ENCODE peak calls at places on chromosomes 2 and 18, in six cellular contexts. F is psoas muscle; A is CD4-positive, CD25-positive, alpha-beta regulatory T cell; C is Peyer's patch; Y is SK-N-MC; U is brain microvascular endothelial cell. L is an unnamed sample.
A peak's percentile ranks its signal among the peaks of the same experiment; 100 is the strongest.

GRCh38 chr2:173239644-173240043 is 115.0 kb upstream of the CDCA7 start:
- DNase-seq in F (no peak), A (no peak), C (no peak), Y (no peak), U (peak; percentile 12), L (no peak)

GRCh38 chr2:230319211-230319862 is 7.7 kb upstream of the SP140L start:
- DNase-seq in F (no peak), A (peak; percentile 89), C (peak; percentile 87), Y (no peak), U (no peak), L (no peak)

GRCh38 chr2:6927186-6927585 is 10.0 kb downstream of the RNF144A start:
- DNase-seq in F (no peak), A (no peak), C (no peak), Y (no peak), U (no peak), L (no peak)

GRCh38 chr2:220188031-220188430 is 560.6 kb downstream of the SLC4A3 start:
- DNase-seq in F (no peak), A (no peak), C (no peak), Y (no peak), U (peak; percentile 57), L (no peak)

GRCh38 chr2:45435316-45435715 is 175.8 kb downstream of the SRBD1 start:
- DNase-seq in F (no peak), A (no peak), C (no peak), Y (no peak), U (peak; percentile 86), L (no peak)

GRCh38 chr18:26450989-26451682 is 97.2 kb downstream of the KCTD1 start:
- DNase-seq in F (no peak), A (no peak), C (no peak), Y (no peak), U (no peak), L (no peak)

GRCh38 chr2:200525551-200525881 is 491 bp upstream of the SGO2 start:
- DNase-seq in F (no peak), A (no peak), C (no peak), Y (no peak), U (no peak), L (no peak)

GRCh38 chr2:173353556-173353955 is 1.1 kb upstream of the CDCA7 start:
- DNase-seq in F (no peak), A (no peak), C (no peak), Y (no peak), U (no peak), L (no peak)

GRCh38 chr2:33513480-33513879 is 37.0 kb downstream of the RASGRP3 start:
- DNase-seq in F (no peak), A (no peak), C (no peak), Y (no peak), U (no peak), L (no peak)

GRCh38 chr2:145423809-145424208 is 903.9 kb upstream of the ZEB2 start:
- DNase-seq in F (no peak), A (no peak), C (no peak), Y (no peak), U (no peak), L (no peak)

GRCh38 chr2:241575624-241576292 is 17.2 kb downstream of the BOK start:
- DNase-seq in F (peak; percentile 4), A (no peak), C (no peak), Y (no peak), U (no peak), L (no peak)

GRCh38 chr2:85915606-85916303 is 27.0 kb upstream of the ST3GAL5 start:
- DNase-seq in F (no peak), A (no peak), C (no peak), Y (no peak), U (no peak), L (no peak)

GRCh38 chr2:147311058-147311429 is 533.8 kb upstream of the ACVR2A start:
- DNase-seq in F (no peak), A (no peak), C (peak; percentile 49), Y (no peak), U (no peak), L (no peak)

GRCh38 chr2:22904126-22904684 is 480.8 kb upstream of the KLHL29 start:
- DNase-seq in F (peak; percentile 50), A (no peak), C (peak; percentile 54), Y (peak; percentile 1), U (peak; percentile 2), L (peak; percentile 22)

GRCh38 chr2:213098612-213099011 is 52.8 kb downstream of the IKZF2 start:
- DNase-seq in F (no peak), A (no peak), C (no peak), Y (no peak), U (no peak), L (no peak)

GRCh38 chr2:118374974-118375745 is 286.9 kb downstream of the INSIG2 start:
- DNase-seq in F (no peak), A (no peak), C (no peak), Y (no peak), U (no peak), L (no peak)

GRCh38 chr18:38025433-38026038 is 459.9 kb upstream of the CELF4 start:
- DNase-seq in F (no peak), A (no peak), C (no peak), Y (no peak), U (peak; percentile 18), L (no peak)

GRCh38 chr2:45626387-45627010 is 15.4 kb upstream of the SRBD1 start:
- DNase-seq in F (no peak), A (no peak), C (no peak), Y (no peak), U (no peak), L (no peak)

GRCh38 chr2:16664052-16664731 is 1.4 kb downstream of the CYRIA start:
- DNase-seq in F (peak; percentile 75), A (no peak), C (peak; percentile 63), Y (no peak), U (peak; percentile 93), L (no peak)

GRCh38 chr2:163210430-163210918 is 371.9 kb upstream of the KCNH7 start:
- DNase-seq in F (no peak), A (no peak), C (no peak), Y (no peak), U (peak; percentile 20), L (no peak)

GRCh38 chr2:38248707-38249106 is 128.4 kb downstream of the ATL2 start:
- DNase-seq in F (no peak), A (no peak), C (no peak), Y (no peak), U (no peak), L (no peak)

GRCh38 chr18:32360682-32361345 is 109.9 kb downstream of the GAREM1 start:
- DNase-seq in F (no peak), A (no peak), C (no peak), Y (no peak), U (no peak), L (no peak)

GRCh38 chr18:39435986-39436385 is 1870.4 kb upstream of the CELF4 start:
- DNase-seq in F (no peak), A (no peak), C (no peak), Y (no peak), U (no peak), L (no peak)

GRCh38 chr2:167188596-167188967 is 300.3 kb downstream of the XIRP2 start:
- DNase-seq in F (no peak), A (no peak), C (no peak), Y (no peak), U (no peak), L (no peak)

GRCh38 chr2:153455856-153456255 is 22.7 kb downstream of the RPRM start:
- DNase-seq in F (no peak), A (no peak), C (no peak), Y (no peak), U (no peak), L (no peak)

GRCh38 chr2:111523009-111523408 is 361.0 kb downstream of the ANAPC1 start:
- DNase-seq in F (peak; percentile 60), A (no peak), C (no peak), Y (no peak), U (no peak), L (no peak)

GRCh38 chr18:78677483-78678317 is 301.9 kb upstream of the SALL3 start:
- DNase-seq in F (peak; percentile 40), A (no peak), C (no peak), Y (no peak), U (no peak), L (no peak)

DNA sequence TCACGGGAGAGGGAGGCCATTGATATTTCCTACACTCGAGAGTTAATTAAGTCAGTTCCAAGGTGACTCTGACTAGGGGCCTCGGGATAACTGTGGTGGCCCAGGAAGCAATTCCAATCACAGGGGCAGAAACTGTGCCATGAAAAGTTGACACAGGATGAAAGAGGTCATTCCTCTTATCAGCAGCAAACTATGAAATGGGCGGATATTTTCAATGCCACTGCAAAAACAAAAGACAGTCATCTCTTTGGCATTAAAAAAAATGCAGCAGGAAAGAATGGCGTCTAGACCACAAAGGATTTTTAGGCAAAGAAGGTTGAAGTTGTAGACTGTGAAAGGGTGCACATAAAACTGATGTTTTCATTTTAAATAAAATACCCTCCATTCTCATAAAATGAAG is 50.0 kb downstream of the TGIF1 start:
- DNase-seq in F (no peak), A (no peak), C (no peak), Y (no peak), U (peak; percentile 23), L (no peak)
- H3K4me3 ChIP-seq in F (no peak overlapping the region), A (no peak overlapping the region), C (no peak overlapping the region), Y (no peak overlapping the region), U (no peak overlapping the region), L (no peak overlapping the region)

GRCh38 chr18:58549814-58550339 is 79.0 kb downstream of the ALPK2 start:
- DNase-seq in F (no peak), A (no peak), C (no peak), Y (no peak), U (no peak), L (no peak)
- H3K27ac ChIP-seq in F (peak overlapping the region; percentile 83), A (no peak overlapping the region), C (no peak overlapping the region), Y (no peak overlapping the region), U (no peak overlapping the region), L (no peak overlapping the region)

DNA sequence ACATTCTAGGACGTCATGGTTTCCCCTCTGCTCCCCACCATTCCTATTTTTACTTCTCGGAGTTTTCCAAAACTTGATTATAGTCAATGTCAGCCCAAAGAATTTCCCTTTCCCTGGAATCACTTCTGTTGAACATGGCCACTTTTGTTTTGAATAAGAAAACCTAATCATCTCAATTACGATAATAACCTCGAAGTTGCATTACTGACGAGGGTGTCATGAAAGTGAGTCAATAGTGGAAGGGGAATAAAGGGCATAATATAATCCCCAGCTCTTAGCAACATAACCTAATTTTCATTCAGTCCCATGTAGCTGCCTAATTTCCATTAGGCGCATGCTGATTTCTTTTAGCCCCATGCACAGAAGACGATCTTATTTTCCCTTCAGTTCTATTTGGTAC is 51.0 kb upstream of the RAPH1 start:
- DNase-seq in F (no peak), A (no peak), C (no peak), Y (no peak), U (no peak), L (no peak)
- H3K4me3 ChIP-seq in F (no peak overlapping the region), A (no peak overlapping the region), C (no peak overlapping the region), Y (peak overlapping the region; percentile 62), U (no peak overlapping the region), L (no peak overlapping the region)

DNA sequence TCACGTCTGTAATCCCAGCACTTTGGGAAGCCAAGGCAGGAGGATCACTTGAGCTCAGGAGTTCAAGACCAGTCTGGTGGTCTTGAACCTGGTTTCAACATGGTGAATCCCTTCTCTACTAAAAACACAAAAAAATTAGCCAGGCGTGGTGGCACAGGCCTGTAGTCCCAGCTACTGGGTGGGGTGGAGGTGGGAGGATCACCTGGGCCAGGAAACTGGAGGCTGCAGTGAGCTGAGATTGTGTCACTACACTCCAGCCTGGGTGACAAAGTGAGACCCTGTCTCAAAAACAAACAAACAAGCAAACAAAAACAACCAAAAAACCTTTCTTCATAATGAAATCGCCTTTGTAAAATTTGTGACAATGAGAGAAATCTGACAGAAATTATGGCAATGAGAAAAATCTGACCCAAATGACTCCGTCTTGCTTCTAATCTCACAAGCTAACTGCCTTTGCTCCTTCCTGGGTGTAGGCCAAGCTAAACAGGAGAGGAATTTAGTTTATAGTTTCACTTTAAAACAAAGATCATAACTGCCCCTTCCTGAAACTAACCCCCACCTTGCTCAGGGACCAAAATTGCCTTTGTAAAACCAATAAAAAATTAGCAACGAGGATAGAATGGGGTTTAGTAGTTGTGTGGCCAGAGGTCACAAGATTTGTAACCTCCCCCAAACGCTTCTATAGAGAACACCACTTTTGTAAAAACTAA is 60.7 kb upstream of the KIF5C start:
- DNase-seq in F (no peak), A (no peak), C (no peak), Y (no peak), U (peak; percentile 60), L (no peak)
- H3K27ac ChIP-seq in F (no peak overlapping the region), A (no peak overlapping the region), C (no peak overlapping the region), Y (no peak overlapping the region), U (no peak overlapping the region), L (no peak overlapping the region)